ENCODE peak calls at places on chromosomes 12 and 14, in four cellular contexts. H is sciatic nerve, R is GOT3, Q is ACHN. T is an unnamed sample.

GRCh38 chr12:20492251-20492728 is 124.0 kb downstream of the PDE3A start:
- DNase-seq in H (no peak), R (no peak), Q (peak; percentile 14), T (peak; percentile 23)

GRCh38 chr12:46660276-46660675 is 165.5 kb downstream of the SLC38A4 start:
- DNase-seq in H (no peak), R (no peak), Q (no peak), T (no peak)

GRCh38 chr14:39102265-39102968 is 618 bp downstream of the SEC23A start:
- DNase-seq in H (no peak), R (no peak), Q (peak; percentile 59), T (peak; percentile 79)

GRCh38 chr12:5588231-5588995 is 156.5 kb downstream of the NTF3 start:
- DNase-seq in H (no peak), R (no peak), Q (no peak), T (no peak)

GRCh38 chr14:99073401-99073800 is 198.6 kb downstream of the BCL11B start:
- DNase-seq in H (no peak), R (no peak), Q (no peak), T (no peak)

GRCh38 chr14:59274991-59275391 is 86.5 kb downstream of the DAAM1 start:
- DNase-seq in H (no peak), R (no peak), Q (peak; percentile 41), T (no peak)

GRCh38 chr12:53695148-53696138 is 19.6 kb upstream of the ATP5MC2 start:
- DNase-seq in H (peak; percentile 67), R (no peak), Q (peak; percentile 93), T (no peak)

GRCh38 chr12:52061470-52062166 is 8.2 kb upstream of the ATG101 start:
- DNase-seq in H (peak; percentile 85), R (no peak), Q (no peak), T (no peak)

GRCh38 chr12:97404549-97404948 is 58.1 kb upstream of the RMST start:
- DNase-seq in H (no peak), R (no peak), Q (peak; percentile 65), T (peak; percentile 54)

GRCh38 chr12:18747960-18748359 is 10.0 kb downstream of the CAPZA3 start:
- DNase-seq in H (no peak), R (no peak), Q (peak; percentile 50), T (no peak)

GRCh38 chr14:99036594-99037293 is 235.3 kb downstream of the BCL11B start:
- DNase-seq in H (no peak), R (no peak), Q (no peak), T (no peak)

GRCh38 chr12:19739195-19739776 is 300.0 kb downstream of the AEBP2 start:
- DNase-seq in H (no peak), R (no peak), Q (peak; percentile 67), T (peak; percentile 74)

GRCh38 chr14:40417777-40418401 is 985.7 kb upstream of the FBXO33 start:
- DNase-seq in H (no peak), R (no peak), Q (peak; percentile 44), T (peak; percentile 41)

T was measured in LoVo.